ENCODE peak calls at places on chromosomes 4 and X, in nine cellular contexts. C is adipocyte; G is uterus; R is small intestine; D is heart left ventricle; S is OCI-LY7; K is right atrium auricular region; B is naive thymus-derived CD4-positive, alpha-beta T cell; X is WERI-Rb-1. V is an unnamed sample. For H3K36me3, the result is how much of the 10 kb centered on the place peaks cover.

GRCh38 chr4:151797131-151797530 is 36.3 kb upstream of the GATB start:
- DNase-seq in K (no peak), B (no peak), G (no peak), C (peak), D (no peak), S (no peak), X (no peak), R (peak), V (no peak)

GRCh38 chrX:17361620-17362019 is 13.4 kb upstream of the NHS start:
- DNase-seq in G (no peak), K (no peak), C (peak), B (no peak), R (no peak), S (peak), D (no peak), X (peak), V (no peak)

GRCh38 chrX:39869846-39870601 is 227.7 kb downstream of the BCOR start:
- DNase-seq in B (peak), S (no peak), R (peak), X (no peak), D (no peak), K (no peak), G (no peak), C (no peak), V (no peak)

GRCh38 chr4:135184715-135185114 is 983.1 kb upstream of the PABPC4L start:
- DNase-seq in R (no peak), G (no peak), B (no peak), C (no peak), K (no peak), S (no peak), X (no peak), D (no peak), V (no peak)

GRCh38 chr4:25377572-25377882 is 464 bp downstream of the ANAPC4 start:
- DNase-seq in B (no peak), D (no peak), R (no peak), C (peak), S (no peak), K (no peak), G (no peak), X (no peak), V (no peak)

GRCh38 chrX:22575161-22575845 is 302.6 kb downstream of the CBLL2 start:
- DNase-seq in B (no peak), X (no peak), G (no peak), R (no peak), S (no peak), D (no peak), C (peak), K (no peak), V (no peak)

GRCh38 chrX:13938053-13938765 is 91.5 kb downstream of the GEMIN8 start:
- DNase-seq in G (no peak), B (no peak), S (no peak), X (peak), R (peak), K (no peak), D (peak), C (peak), V (peak)

GRCh38 chr4:25128671-25129070 is 31.6 kb downstream of the SEPSECS start:
- DNase-seq in K (no peak), B (no peak), X (no peak), R (no peak), D (no peak), C (no peak), G (no peak), S (no peak), V (no peak)

GRCh38 chrX:24395775-24396174 is 35.3 kb downstream of the SUPT20HL1 start:
- DNase-seq in R (peak), S (peak), G (peak), D (no peak), X (peak), K (no peak), C (peak), B (peak), V (no peak)

GRCh38 chr4:152476796-152477195 is 59.1 kb downstream of the FBXW7 start:
- DNase-seq in B (no peak), R (no peak), C (no peak), K (no peak), S (no peak), D (no peak), G (no peak), X (no peak), V (no peak)

GRCh38 chr4:56619816-56620215 is 61.3 kb downstream of the HOPX start:
- DNase-seq in S (no peak), G (no peak), R (no peak), K (no peak), B (no peak), C (no peak), X (no peak), D (no peak), V (no peak)

GRCh38 chrX:72644946-72645345 is 69.2 kb downstream of the PHKA1 start:
- DNase-seq in K (no peak), C (no peak), S (no peak), B (no peak), G (no peak), X (no peak), R (no peak), D (no peak), V (no peak)

GRCh38 chr4:7765676-7766075 is 174.0 kb downstream of the AFAP1 start:
- DNase-seq in X (no peak), D (no peak), R (no peak), C (no peak), G (no peak), K (no peak), B (no peak), S (no peak), V (peak)
- H3K36me3 ChIP-seq in X (under half), D (half or more), R (under half), C (half or more), G (under half), K (half or more), B (under half), S (under half), V (under half)

GRCh38 chrX:2321411-2321810 is 179.4 kb downstream of the DHRSX start:
- DNase-seq in S (no peak), R (no peak), G (no peak), X (no peak), K (no peak), D (no peak), C (no peak), B (no peak), V (no peak)
- H3K36me3 ChIP-seq in S (under half), R (under half), G (under half), X (under half), K (under half), D (under half), C (under half), B (under half), V (under half)

GRCh38 chr4:13588954-13589353 is 38.6 kb downstream of the BOD1L1 start:
- DNase-seq in S (no peak), K (no peak), X (no peak), G (no peak), R (no peak), C (no peak), B (no peak), D (no peak), V (no peak)
- H3K36me3 ChIP-seq in S (half or more), K (half or more), X (half or more), G (under half), R (under half), C (half or more), B (under half), D (half or more), V (under half)

DNA sequence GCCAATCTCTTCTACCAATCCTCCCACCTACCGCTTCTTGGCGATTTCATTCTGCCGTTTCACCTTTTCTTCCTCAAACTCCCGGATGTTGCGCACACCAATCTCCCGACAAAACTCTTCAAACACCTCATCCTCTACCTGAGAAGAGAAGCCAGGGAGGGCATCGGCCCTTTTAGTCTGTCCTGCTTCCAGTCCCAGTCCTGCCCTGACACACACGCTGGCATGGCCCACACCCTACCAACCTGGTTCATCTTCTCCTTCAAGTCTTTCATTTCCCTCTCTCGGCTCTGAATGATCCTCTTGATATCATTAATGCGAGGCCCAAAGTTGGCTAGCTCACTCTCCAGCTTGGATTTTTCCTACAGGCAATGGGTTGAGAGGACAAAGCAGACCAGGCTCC is 18.9 kb downstream of the SMC1A start:
- DNase-seq in C (no peak), R (no peak), G (no peak), X (no peak), B (no peak), K (no peak), D (no peak), S (no peak), V (no peak)
- H3K36me3 ChIP-seq in C (half or more), R (under half), G (under half), X (half or more), B (under half), K (half or more), D (half or more), S (half or more), V (under half)

GRCh38 chr4:139962130-139962684 is 191.8 kb downstream of the MAML3 start:
- DNase-seq in B (no peak), D (no peak), R (no peak), S (no peak), X (no peak), G (no peak), K (no peak), C (no peak), V (no peak)
- H3K36me3 ChIP-seq in B (under half), D (under half), R (under half), S (under half), X (under half), G (under half), K (under half), C (under half), V (under half)

DNA sequence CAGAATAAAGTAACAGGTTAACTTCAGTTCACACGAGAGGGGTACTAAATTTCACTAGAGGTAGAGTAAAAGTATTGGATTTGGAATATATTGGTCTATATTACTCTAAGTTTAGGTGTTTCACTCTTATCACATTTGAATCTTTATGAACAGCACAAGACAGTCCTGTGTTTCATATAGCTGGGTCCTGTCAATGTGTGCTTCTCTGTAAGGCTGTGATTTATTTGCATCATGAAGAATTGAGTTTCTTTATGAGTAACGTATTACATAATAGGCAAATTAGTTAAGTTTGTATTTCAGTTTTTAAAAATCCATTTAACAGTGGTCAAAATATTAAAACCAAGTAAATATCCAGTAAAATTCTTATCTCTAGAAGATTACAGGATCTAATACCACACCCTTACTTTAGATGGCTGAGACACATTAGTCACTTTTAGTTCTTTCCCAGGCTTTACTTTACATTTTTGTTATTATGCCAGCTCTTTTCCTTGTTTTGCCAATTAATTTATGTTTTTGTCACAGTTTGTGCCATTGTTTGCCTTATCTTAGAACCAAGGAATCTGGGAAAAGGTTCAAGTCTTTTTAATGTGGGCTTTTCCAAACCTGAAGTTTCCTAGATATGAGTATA is 32.1 kb downstream of the NUDT6 start:
- DNase-seq in C (no peak), X (no peak), D (no peak), R (no peak), K (no peak), B (no peak), G (no peak), S (no peak), V (no peak)
- H3K36me3 ChIP-seq in C (half or more), X (under half), D (under half), R (under half), K (under half), B (under half), G (under half), S (under half), V (under half)

GRCh38 chrX:7119927-7120577 is 27.5 kb upstream of the STS start:
- DNase-seq in D (no peak), G (no peak), B (no peak), X (no peak), K (no peak), C (no peak), R (peak), S (no peak), V (no peak)
- H3K36me3 ChIP-seq in D (under half), G (under half), B (under half), X (under half), K (under half), C (under half), R (under half), S (under half), V (under half)

V was measured in kidney.